ENCODE peak calls at places on chromosomes 7 and 10, in seven cellular contexts. J, N, S, T, M, Y and I are unnamed samples.

GRCh38 chr10:48765527-48765926 is 80.9 kb downstream of the WDFY4 start:
- DNase-seq in J (peak), N (no peak), S (no peak), T (no peak), M (no peak), Y (no peak), I (no peak)

GRCh38 chr7:135385209-135385608 is 124.7 kb downstream of the CNOT4 start:
- DNase-seq in J (no peak), N (peak), S (peak), T (peak), M (no peak), Y (no peak), I (peak)

GRCh38 chr10:6701289-6701688 is 121.2 kb upstream of the PRKCQ start:
- DNase-seq in J (peak), N (no peak), S (peak), T (peak), M (no peak), Y (no peak), I (no peak)

GRCh38 chr7:66110861-66111260 is 3.8 kb upstream of the CRCP start:
- DNase-seq in J (no peak), N (no peak), S (peak), T (peak), M (no peak), Y (no peak), I (peak)

GRCh38 chr7:155147624-155148023 is 77.5 kb downstream of the HTR5A start:
- DNase-seq in J (no peak), N (no peak), S (no peak), T (no peak), M (no peak), Y (no peak), I (no peak)

GRCh38 chr7:1239455-1240295 is 7.0 kb downstream of the UNCX start:
- DNase-seq in J (peak), N (no peak), S (no peak), T (no peak), M (no peak), Y (no peak), I (no peak)

GRCh38 chr7:51261950-51262795 is 54.4 kb downstream of the COBL start:
- DNase-seq in J (no peak), N (no peak), S (no peak), T (no peak), M (no peak), Y (no peak), I (no peak)

GRCh38 chr10:118436742-118437141 is 94.6 kb upstream of the FAM204A start:
- DNase-seq in J (no peak), N (no peak), S (no peak), T (no peak), M (no peak), Y (no peak), I (no peak)

GRCh38 chr10:5692476-5693358 is 8.1 kb downstream of the TASOR2 start:
- DNase-seq in J (peak), N (peak), S (peak), T (no peak), M (no peak), Y (peak), I (peak)

GRCh38 chr10:86659721-86660438 is 5.5 kb downstream of the OPN4 start:
- DNase-seq in J (peak), N (peak), S (no peak), T (no peak), M (no peak), Y (no peak), I (no peak)

GRCh38 chr10:69644658-69645295 is 14.7 kb downstream of the FAM241B start:
- DNase-seq in J (peak), N (peak), S (peak), T (peak), M (no peak), Y (peak), I (peak)

GRCh38 chr7:75861636-75862035 is 17.2 kb upstream of the RHBDD2 start:
- DNase-seq in J (no peak), N (no peak), S (peak), T (no peak), M (no peak), Y (no peak), I (peak)

GRCh38 chr10:79413196-79413595 is 32.2 kb downstream of the ZCCHC24 start:
- DNase-seq in J (no peak), N (no peak), S (no peak), T (no peak), M (no peak), Y (no peak), I (peak)

GRCh38 chr10:109062371-109062770 is 860.9 kb downstream of the XPNPEP1 start:
- DNase-seq in J (no peak), N (no peak), S (peak), T (peak), M (no peak), Y (no peak), I (peak)

GRCh38 chr10:28077889-28078288 is 79.0 kb upstream of the ODAD2 start:
- DNase-seq in J (no peak), N (no peak), S (no peak), T (peak), M (no peak), Y (peak), I (no peak)

GRCh38 chr7:147305827-147306226 is 1189.2 kb downstream of the CNTNAP2 start:
- DNase-seq in J (no peak), N (no peak), S (no peak), T (no peak), M (no peak), Y (no peak), I (no peak)

GRCh38 chr7:114853189-114853588 is 68.7 kb upstream of the MDFIC start:
- DNase-seq in J (no peak), N (no peak), S (no peak), T (no peak), M (no peak), Y (no peak), I (no peak)

GRCh38 chr7:41540601-41541000 is 162.3 kb downstream of the INHBA start:
- DNase-seq in J (no peak), N (no peak), S (no peak), T (no peak), M (no peak), Y (no peak), I (no peak)

GRCh38 chr10:124547651-124548168 is 86.1 kb downstream of the LHPP start:
- DNase-seq in J (no peak), N (no peak), S (peak), T (no peak), M (no peak), Y (no peak), I (peak)

GRCh38 chr10:72048450-72049124 is 39.8 kb downstream of the SPOCK2 start:
- DNase-seq in J (peak), N (peak), S (peak), T (peak), M (peak), Y (peak), I (peak)

GRCh38 chr7:74178632-74179031 is 4.5 kb downstream of the EIF4H start:
- DNase-seq in J (no peak), N (no peak), S (no peak), T (no peak), M (no peak), Y (no peak), I (peak)

GRCh38 chr10:38072552-38072951 is 21.6 kb upstream of the ZNF37A start:
- DNase-seq in J (no peak), N (no peak), S (no peak), T (no peak), M (no peak), Y (no peak), I (no peak)

GRCh38 chr10:96619803-96620773 is 33.3 kb upstream of the TM9SF3 start:
- DNase-seq in J (no peak), N (no peak), S (peak), T (peak), M (no peak), Y (no peak), I (peak)

GRCh38 chr10:48523212-48523819 is 81.6 kb downstream of the ARHGAP22 start:
- DNase-seq in J (peak), N (peak), S (peak), T (peak), M (no peak), Y (peak), I (peak)

GRCh38 chr7:92179393-92179924 is 517 bp upstream of the LRRD1 start:
- DNase-seq in J (peak), N (no peak), S (peak), T (no peak), M (no peak), Y (no peak), I (peak)
- H3K4me3 ChIP-seq in J (peak), N (peak), S (peak), T (peak), M (peak), Y (no peak), I (peak)

GRCh38 chr7:130960208-130960988 is 226.4 kb upstream of the KLF14 start:
- DNase-seq in J (no peak), N (no peak), S (peak), T (peak), M (no peak), Y (no peak), I (peak)
- H3K4me3 ChIP-seq in J (no peak), N (no peak), S (peak), T (no peak), M (no peak), Y (no peak), I (no peak)

DNA sequence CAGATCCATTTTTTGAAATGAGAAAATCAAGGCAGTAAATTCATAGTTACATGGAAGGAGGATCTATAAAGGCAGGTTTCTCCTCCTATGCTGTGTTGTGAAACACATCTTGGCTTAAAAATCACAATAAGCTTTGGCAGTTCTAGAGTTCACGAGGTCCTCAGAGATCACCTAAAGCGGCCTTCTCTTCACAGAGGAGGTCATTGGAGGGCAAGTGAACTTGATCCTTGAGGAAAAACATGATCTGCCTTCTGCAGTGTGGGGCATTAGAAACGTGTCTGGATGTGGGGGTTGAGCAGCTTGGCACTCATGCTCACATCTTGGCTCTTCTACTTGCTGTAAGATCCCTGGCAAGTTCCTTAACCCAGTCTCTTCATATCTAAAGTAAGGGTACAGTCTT is 96.1 kb upstream of the BMPER start:
- DNase-seq in J (no peak), N (no peak), S (peak), T (no peak), M (no peak), Y (no peak), I (no peak)
- H3K4me3 ChIP-seq in J (no peak), N (no peak), S (no peak), T (no peak), M (no peak), Y (no peak), I (no peak)

GRCh38 chr7:130222-130572 is 62.2 kb upstream of the FAM20C start:
- DNase-seq in J (peak), N (no peak), S (no peak), T (no peak), M (no peak), Y (no peak), I (peak)

GRCh38 chr7:128311-129080 is 63.9 kb upstream of the FAM20C start:
- DNase-seq in J (peak), N (no peak), S (no peak), T (no peak), M (no peak), Y (no peak), I (no peak)

GRCh38 chr7:131111-132094 is 61.0 kb upstream of the FAM20C start:
- DNase-seq in J (peak), N (peak), S (no peak), T (no peak), M (no peak), Y (no peak), I (peak)

GRCh38 chr7:127064-127598 is 65.2 kb upstream of the FAM20C start:
- DNase-seq in J (peak), N (no peak), S (no peak), T (no peak), M (no peak), Y (no peak), I (no peak)

DNA sequence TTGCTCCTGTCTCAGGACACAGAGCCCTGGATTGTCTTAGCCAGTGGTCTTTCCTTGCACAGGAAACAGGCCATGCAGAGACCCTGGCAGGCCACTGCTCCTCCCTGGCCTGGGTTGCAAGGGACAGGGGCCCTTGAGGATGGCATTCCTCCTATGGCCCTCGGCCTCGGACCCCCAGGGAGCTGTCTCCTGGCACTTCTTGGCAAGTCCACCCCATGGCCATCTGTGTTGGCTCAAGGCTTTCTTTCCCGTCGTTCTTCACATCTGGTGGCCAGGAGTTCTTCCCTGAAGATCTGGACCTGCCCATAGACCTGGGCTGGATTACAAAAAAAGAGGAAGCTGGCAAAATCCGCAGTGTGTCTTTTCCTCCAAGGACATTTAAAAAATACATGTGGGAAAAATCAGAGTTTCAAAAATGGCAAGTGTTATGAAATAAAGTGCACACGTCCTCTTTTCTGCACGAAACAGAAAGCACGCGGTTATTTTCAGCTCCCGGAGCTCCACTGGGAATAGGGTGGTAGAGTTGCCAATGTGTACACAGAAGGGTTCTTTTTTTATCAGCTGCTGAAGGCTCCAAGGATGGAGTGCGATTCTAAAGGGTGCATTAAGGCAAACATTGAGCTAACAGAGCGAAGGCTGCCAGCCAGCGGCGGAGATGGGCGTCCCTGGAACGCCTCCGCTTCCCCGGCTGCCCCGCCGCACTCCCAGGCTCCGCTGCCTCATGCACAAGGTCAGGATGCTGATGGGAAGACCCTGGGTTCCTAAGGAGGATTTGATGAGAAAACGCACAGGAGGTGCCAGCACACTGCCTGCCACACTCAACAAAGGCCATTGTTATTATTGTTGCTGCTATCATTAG is 62.8 kb upstream of the FAM20C start:
- DNase-seq in J (peak), N (no peak), S (no peak), T (no peak), M (no peak), Y (no peak), I (peak)
- H3K4me3 ChIP-seq in J (no peak), N (no peak), S (no peak), T (no peak), M (no peak), Y (no peak), I (no peak)

DNA sequence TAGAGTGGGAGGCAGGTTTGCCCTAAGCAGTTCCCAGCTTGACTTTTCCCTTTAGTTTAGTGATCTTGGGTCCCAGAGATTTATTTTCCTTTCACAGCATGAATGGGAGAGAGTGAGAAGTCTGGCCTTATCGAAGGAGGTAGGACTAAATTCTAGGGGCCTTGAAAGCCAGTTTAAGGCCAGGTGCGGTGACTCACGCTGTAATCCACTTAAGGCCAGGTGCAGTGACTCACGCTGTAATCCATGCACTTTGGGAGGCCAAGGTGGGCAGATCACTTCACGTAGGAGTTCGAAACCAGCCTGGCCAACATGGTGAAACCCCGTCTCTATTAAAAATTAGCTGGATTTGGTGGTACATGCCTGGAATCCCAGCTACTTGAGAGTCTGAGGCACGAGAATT is 392.2 kb downstream of the ACTR3B start:
- DNase-seq in J (peak), N (no peak), S (no peak), T (no peak), M (no peak), Y (no peak), I (no peak)
- H3K4me3 ChIP-seq in J (no peak), N (no peak), S (no peak), T (no peak), M (no peak), Y (no peak), I (no peak)

DNA sequence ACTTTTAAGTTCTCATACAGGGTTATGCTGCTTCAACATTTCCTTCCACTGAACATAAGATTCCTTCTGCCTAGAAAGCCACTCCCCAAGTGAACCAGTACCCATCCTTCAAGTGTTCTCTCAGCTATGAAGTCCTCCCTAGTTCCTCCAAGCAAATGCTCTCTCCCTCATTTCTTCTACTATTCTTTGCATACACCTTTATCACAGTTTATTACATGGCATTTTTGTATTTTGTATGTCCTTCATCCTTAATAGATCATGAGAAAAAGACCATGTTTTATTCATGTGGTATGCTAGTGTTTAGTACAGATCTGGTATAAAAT is 1.9 kb downstream of the SYPL1 start:
- DNase-seq in J (no peak), N (no peak), S (peak), T (peak), M (no peak), Y (no peak), I (peak)
- H3K4me3 ChIP-seq in J (peak), N (peak), S (no peak), T (peak), M (no peak), Y (no peak), I (peak)

GRCh38 chr7:25861704-25862253 is 290.2 kb upstream of the NFE2L3 start:
- DNase-seq in J (no peak), N (no peak), S (no peak), T (no peak), M (no peak), Y (no peak), I (no peak)
- H3K4me3 ChIP-seq in J (peak), N (no peak), S (peak), T (peak), M (no peak), Y (no peak), I (no peak)